ENCODE peak calls at places on chromosome 3, in eight cellular contexts. One of them, this sample, is unnamed. For H3K4me1, the result is how much of the 10 kb centered on the place peaks cover.

GRCh38 chr3:54772707-54773106 is 155.2 kb downstream of the LRTM1 start:
- DNase-seq in NT2/D1: no peak
- DNase-seq in IMR-90: no peak
- DNase-seq in fibroblast of lung: no peak
- DNase-seq in keratinocyte: no peak
- DNase-seq in mesendoderm: peak
- DNase-seq in GM23248: no peak
- DNase-seq in SK-N-SH: no peak
- DNase-seq in this sample: no peak

GRCh38 chr3:195820901-195821300 is 9.2 kb upstream of the MUC4 start:
- DNase-seq in NT2/D1: no peak
- DNase-seq in IMR-90: no peak
- DNase-seq in fibroblast of lung: no peak
- DNase-seq in keratinocyte: no peak
- DNase-seq in mesendoderm: no peak
- DNase-seq in GM23248: no peak
- DNase-seq in SK-N-SH: no peak
- DNase-seq in this sample: peak

GRCh38 chr3:173501941-173502489 is 104.5 kb downstream of the NLGN1 start:
- DNase-seq in NT2/D1: no peak
- DNase-seq in IMR-90: peak
- DNase-seq in fibroblast of lung: peak
- DNase-seq in keratinocyte: no peak
- DNase-seq in mesendoderm: no peak
- DNase-seq in GM23248: peak
- DNase-seq in SK-N-SH: no peak
- DNase-seq in this sample: no peak

GRCh38 chr3:126103121-126104027 is 19.4 kb upstream of the SLC41A3 start:
- DNase-seq in NT2/D1: no peak
- DNase-seq in IMR-90: no peak
- DNase-seq in fibroblast of lung: no peak
- DNase-seq in keratinocyte: no peak
- DNase-seq in mesendoderm: peak
- DNase-seq in GM23248: no peak
- DNase-seq in SK-N-SH: peak
- DNase-seq in this sample: peak

GRCh38 chr3:173135059-173135458 is 6.0 kb downstream of the SPATA16 start:
- DNase-seq in NT2/D1: no peak
- DNase-seq in IMR-90: no peak
- DNase-seq in fibroblast of lung: peak
- DNase-seq in keratinocyte: no peak
- DNase-seq in mesendoderm: no peak
- DNase-seq in GM23248: no peak
- DNase-seq in SK-N-SH: no peak
- DNase-seq in this sample: no peak

GRCh38 chr3:176872771-176873209 is 324.5 kb downstream of the TBL1XR1 start:
- DNase-seq in NT2/D1: peak
- DNase-seq in IMR-90: peak
- DNase-seq in fibroblast of lung: peak
- DNase-seq in keratinocyte: no peak
- DNase-seq in mesendoderm: peak
- DNase-seq in GM23248: peak
- DNase-seq in SK-N-SH: peak
- DNase-seq in this sample: peak

GRCh38 chr3:13093687-13094086 is 20.5 kb upstream of the IQSEC1 start:
- DNase-seq in NT2/D1: no peak
- DNase-seq in IMR-90: peak
- DNase-seq in fibroblast of lung: peak
- DNase-seq in keratinocyte: no peak
- DNase-seq in mesendoderm: peak
- DNase-seq in GM23248: no peak
- DNase-seq in SK-N-SH: no peak
- DNase-seq in this sample: peak

GRCh38 chr3:134652886-134653630 is 2.2 kb upstream of the KY start:
- DNase-seq in NT2/D1: no peak
- DNase-seq in IMR-90: no peak
- DNase-seq in fibroblast of lung: no peak
- DNase-seq in keratinocyte: no peak
- DNase-seq in mesendoderm: no peak
- DNase-seq in GM23248: no peak
- DNase-seq in SK-N-SH: no peak
- DNase-seq in this sample: no peak

GRCh38 chr3:79199966-79200365 is 567.8 kb downstream of the ROBO1 start:
- DNase-seq in NT2/D1: no peak
- DNase-seq in IMR-90: no peak
- DNase-seq in fibroblast of lung: peak
- DNase-seq in keratinocyte: no peak
- DNase-seq in mesendoderm: no peak
- DNase-seq in GM23248: no peak
- DNase-seq in SK-N-SH: no peak
- DNase-seq in this sample: no peak

GRCh38 chr3:71251156-71251775 is 332.3 kb downstream of the FOXP1 start:
- DNase-seq in NT2/D1: no peak
- DNase-seq in IMR-90: peak
- DNase-seq in fibroblast of lung: peak
- DNase-seq in keratinocyte: no peak
- DNase-seq in mesendoderm: no peak
- DNase-seq in GM23248: peak
- DNase-seq in SK-N-SH: no peak
- DNase-seq in this sample: no peak

GRCh38 chr3:66938338-66938963 is 59.7 kb upstream of the KBTBD8 start:
- DNase-seq in NT2/D1: peak
- DNase-seq in IMR-90: peak
- DNase-seq in fibroblast of lung: peak
- DNase-seq in keratinocyte: peak
- DNase-seq in mesendoderm: peak
- DNase-seq in GM23248: peak
- DNase-seq in SK-N-SH: peak
- DNase-seq in this sample: peak

GRCh38 chr3:127612966-127613365 is 14.8 kb downstream of the MCM2 start:
- DNase-seq in NT2/D1: no peak
- DNase-seq in IMR-90: no peak
- DNase-seq in fibroblast of lung: peak
- DNase-seq in keratinocyte: no peak
- DNase-seq in mesendoderm: no peak
- DNase-seq in GM23248: peak
- DNase-seq in SK-N-SH: no peak
- DNase-seq in this sample: no peak

GRCh38 chr3:38528457-38528856 is 32.3 kb downstream of the EXOG start:
- DNase-seq in NT2/D1: peak
- DNase-seq in IMR-90: no peak
- DNase-seq in fibroblast of lung: no peak
- DNase-seq in keratinocyte: no peak
- DNase-seq in mesendoderm: peak
- DNase-seq in GM23248: no peak
- DNase-seq in SK-N-SH: peak
- DNase-seq in this sample: peak

GRCh38 chr3:129598484-129598883 is 8.0 kb downstream of the PLXND1 start:
- DNase-seq in NT2/D1: no peak
- DNase-seq in IMR-90: no peak
- DNase-seq in fibroblast of lung: no peak
- DNase-seq in keratinocyte: no peak
- DNase-seq in mesendoderm: no peak
- DNase-seq in GM23248: no peak
- DNase-seq in SK-N-SH: no peak
- DNase-seq in this sample: no peak

GRCh38 chr3:129596194-129597086 is 10.0 kb downstream of the PLXND1 start:
- DNase-seq in NT2/D1: no peak
- DNase-seq in IMR-90: peak
- DNase-seq in fibroblast of lung: peak
- DNase-seq in keratinocyte: no peak
- DNase-seq in mesendoderm: peak
- DNase-seq in GM23248: peak
- DNase-seq in SK-N-SH: peak
- DNase-seq in this sample: peak

GRCh38 chr3:129599073-129599472 is 7.4 kb downstream of the PLXND1 start:
- DNase-seq in NT2/D1: no peak
- DNase-seq in IMR-90: no peak
- DNase-seq in fibroblast of lung: no peak
- DNase-seq in keratinocyte: no peak
- DNase-seq in mesendoderm: no peak
- DNase-seq in GM23248: peak
- DNase-seq in SK-N-SH: no peak
- DNase-seq in this sample: no peak

GRCh38 chr3:129597087-129597791 is 9.2 kb downstream of the PLXND1 start:
- DNase-seq in NT2/D1: no peak
- DNase-seq in IMR-90: peak
- DNase-seq in fibroblast of lung: peak
- DNase-seq in keratinocyte: no peak
- DNase-seq in mesendoderm: no peak
- DNase-seq in GM23248: peak
- DNase-seq in SK-N-SH: no peak
- DNase-seq in this sample: no peak

DNA sequence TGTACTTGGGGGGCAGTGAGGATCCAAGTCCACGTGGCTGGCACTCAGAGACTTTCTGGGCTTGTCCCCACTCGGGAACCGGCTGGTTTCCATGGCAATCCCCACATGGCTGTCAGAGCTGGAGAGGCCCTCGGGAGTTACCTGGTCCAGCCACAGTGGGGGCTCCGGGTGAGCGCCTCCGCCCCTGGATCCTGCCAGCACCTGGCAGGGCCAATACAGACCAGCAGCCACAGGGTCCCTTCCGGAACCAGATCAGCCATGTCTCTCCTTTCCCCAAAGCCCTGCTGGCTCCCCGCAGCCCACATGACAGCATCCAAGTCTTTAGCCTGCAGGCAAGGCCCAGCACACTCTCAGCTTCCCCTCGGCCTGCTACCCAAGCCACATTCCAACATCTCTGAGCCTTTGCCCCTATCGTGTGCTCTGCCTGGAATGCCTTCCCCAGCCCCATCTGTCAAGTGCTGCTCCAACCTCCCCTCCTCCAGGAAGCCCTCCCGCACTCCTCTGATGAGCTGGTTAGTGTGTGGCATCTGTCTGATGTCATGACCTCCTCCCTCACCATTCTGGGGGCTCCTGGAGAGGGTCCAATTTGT is 8.6 kb downstream of the PLXND1 start:
- DNase-seq in NT2/D1: peak
- DNase-seq in IMR-90: peak
- DNase-seq in fibroblast of lung: peak
- DNase-seq in keratinocyte: no peak
- DNase-seq in mesendoderm: peak
- DNase-seq in GM23248: peak
- DNase-seq in SK-N-SH: no peak
- DNase-seq in this sample: peak
- H3K4me1 ChIP-seq in NT2/D1: half or more
- H3K4me1 ChIP-seq in IMR-90: half or more
- H3K4me1 ChIP-seq in fibroblast of lung: half or more
- H3K4me1 ChIP-seq in keratinocyte: under half
- H3K4me1 ChIP-seq in mesendoderm: under half
- H3K4me1 ChIP-seq in GM23248: half or more
- H3K4me1 ChIP-seq in SK-N-SH: under half
- H3K4me1 ChIP-seq in this sample: under half

GRCh38 chr3:64686446-64686908 is 1.3 kb downstream of the ADAMTS9 start:
- DNase-seq in NT2/D1: no peak
- DNase-seq in IMR-90: peak
- DNase-seq in fibroblast of lung: peak
- DNase-seq in keratinocyte: no peak
- DNase-seq in mesendoderm: peak
- DNase-seq in GM23248: peak
- DNase-seq in SK-N-SH: peak
- DNase-seq in this sample: no peak
- H3K9ac ChIP-seq in NT2/D1: peak
- H3K9ac ChIP-seq in IMR-90: peak
- H3K9ac ChIP-seq in fibroblast of lung: peak
- H3K9ac ChIP-seq in keratinocyte: peak
- H3K9ac ChIP-seq in mesendoderm: peak
- H3K9ac ChIP-seq in GM23248: peak
- H3K9ac ChIP-seq in SK-N-SH: peak
- H3K9ac ChIP-seq in this sample: peak

DNA sequence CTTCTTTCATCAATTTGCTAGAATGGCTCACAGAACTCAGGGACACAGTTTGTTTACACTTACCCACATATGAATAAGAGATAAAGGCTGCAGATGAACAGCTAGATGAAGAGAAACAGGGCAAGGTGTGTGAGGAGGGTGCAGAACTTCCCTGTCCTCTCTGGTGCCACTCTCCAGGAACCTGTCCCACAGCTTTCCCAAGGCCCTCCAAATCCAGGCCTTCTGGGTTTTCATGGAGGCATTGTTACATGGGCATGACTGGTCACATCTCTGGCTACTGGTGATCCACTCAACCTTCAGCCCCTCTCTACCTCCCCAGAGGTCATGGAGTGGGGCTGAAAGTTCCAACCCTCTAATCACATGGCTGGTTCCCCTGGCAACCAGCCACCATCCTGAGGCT is 73.6 kb downstream of the ITGB5 start:
- DNase-seq in NT2/D1: no peak
- DNase-seq in IMR-90: no peak
- DNase-seq in fibroblast of lung: no peak
- DNase-seq in keratinocyte: no peak
- DNase-seq in mesendoderm: no peak
- DNase-seq in GM23248: no peak
- DNase-seq in SK-N-SH: no peak
- DNase-seq in this sample: no peak
- H3K4me1 ChIP-seq in NT2/D1: under half
- H3K4me1 ChIP-seq in IMR-90: under half
- H3K4me1 ChIP-seq in fibroblast of lung: under half
- H3K4me1 ChIP-seq in keratinocyte: under half
- H3K4me1 ChIP-seq in mesendoderm: under half
- H3K4me1 ChIP-seq in GM23248: under half
- H3K4me1 ChIP-seq in SK-N-SH: under half
- H3K4me1 ChIP-seq in this sample: under half

GRCh38 chr3:187974857-187975257 is 179.1 kb upstream of the LPP start:
- DNase-seq in NT2/D1: no peak
- DNase-seq in IMR-90: no peak
- DNase-seq in fibroblast of lung: no peak
- DNase-seq in keratinocyte: no peak
- DNase-seq in mesendoderm: peak
- DNase-seq in GM23248: no peak
- DNase-seq in SK-N-SH: no peak
- DNase-seq in this sample: no peak

GRCh38 chr3:187970106-187970505 is 183.9 kb upstream of the LPP start:
- DNase-seq in NT2/D1: no peak
- DNase-seq in IMR-90: no peak
- DNase-seq in fibroblast of lung: no peak
- DNase-seq in keratinocyte: no peak
- DNase-seq in mesendoderm: no peak
- DNase-seq in GM23248: no peak
- DNase-seq in SK-N-SH: no peak
- DNase-seq in this sample: no peak

GRCh38 chr3:187973977-187974856 is 179.7 kb upstream of the LPP start:
- DNase-seq in NT2/D1: no peak
- DNase-seq in IMR-90: no peak
- DNase-seq in fibroblast of lung: no peak
- DNase-seq in keratinocyte: no peak
- DNase-seq in mesendoderm: no peak
- DNase-seq in GM23248: no peak
- DNase-seq in SK-N-SH: no peak
- DNase-seq in this sample: no peak

GRCh38 chr3:187971629-187972028 is 182.3 kb upstream of the LPP start:
- DNase-seq in NT2/D1: no peak
- DNase-seq in IMR-90: no peak
- DNase-seq in fibroblast of lung: no peak
- DNase-seq in keratinocyte: no peak
- DNase-seq in mesendoderm: no peak
- DNase-seq in GM23248: no peak
- DNase-seq in SK-N-SH: no peak
- DNase-seq in this sample: no peak

GRCh38 chr3:187972454-187972853 is 181.5 kb upstream of the LPP start:
- DNase-seq in NT2/D1: no peak
- DNase-seq in IMR-90: no peak
- DNase-seq in fibroblast of lung: no peak
- DNase-seq in keratinocyte: no peak
- DNase-seq in mesendoderm: no peak
- DNase-seq in GM23248: no peak
- DNase-seq in SK-N-SH: no peak
- DNase-seq in this sample: no peak
- H3K9ac ChIP-seq in NT2/D1: no peak
- H3K9ac ChIP-seq in IMR-90: no peak
- H3K9ac ChIP-seq in fibroblast of lung: no peak
- H3K9ac ChIP-seq in keratinocyte: no peak
- H3K9ac ChIP-seq in mesendoderm: no peak
- H3K9ac ChIP-seq in GM23248: no peak
- H3K9ac ChIP-seq in SK-N-SH: no peak
- H3K9ac ChIP-seq in this sample: no peak

This sample was measured in endodermal cell.